ENCODE peak calls at places on chromosome 1, in four cellular contexts. K is kidney, L is choroid plexus epithelial cell, S is prostate gland. Z is an unnamed sample.

GRCh38 chr1:197692965-197693364 is 82.3 kb downstream of the DENND1B start:
- DNase-seq in K (no peak), L (peak; percentile 54), S (no peak), Z (no peak)

GRCh38 chr1:19504796-19505693 is 19.7 kb upstream of the CAPZB start:
- DNase-seq in K (no peak), L (peak; percentile 99), S (no peak), Z (no peak)

GRCh38 chr1:66253330-66253921 is 280.5 kb upstream of the SGIP1 start:
- DNase-seq in K (no peak), L (peak; percentile 89), S (peak; percentile 41), Z (no peak)

GRCh38 chr1:44523747-44524146 is 118.7 kb downstream of the RNF220 start:
- DNase-seq in K (no peak), L (no peak), S (no peak), Z (no peak)

GRCh38 chr1:153655333-153655732 is 3.2 kb upstream of the SNAPIN start:
- DNase-seq in K (no peak), L (no peak), S (no peak), Z (no peak)

GRCh38 chr1:1399870-1400575 is 888 bp upstream of the CCNL2 start:
- DNase-seq in K (no peak), L (peak; percentile 46), S (no peak), Z (no peak)

GRCh38 chr1:156859523-156860112 is 701 bp upstream of the INSRR start:
- DNase-seq in K (peak; percentile 64), L (peak; percentile 28), S (no peak), Z (no peak)

GRCh38 chr1:224051086-224051406 is 62.9 kb upstream of the FBXO28 start:
- DNase-seq in K (no peak), L (no peak), S (no peak), Z (no peak)

GRCh38 chr1:89545264-89546038 is 20.8 kb downstream of the LRRC8B start:
- DNase-seq in K (no peak), L (peak; percentile 52), S (no peak), Z (no peak)

GRCh38 chr1:219265026-219265515 is 91.4 kb downstream of the LYPLAL1 start:
- DNase-seq in K (no peak), L (no peak), S (no peak), Z (no peak)

GRCh38 chr1:916173-917075 is 7.3 kb upstream of the SAMD11 start:
- DNase-seq in K (peak; percentile 80), L (no peak), S (no peak), Z (no peak)

GRCh38 chr1:239184581-239185244 is 201.7 kb upstream of the CHRM3 start:
- DNase-seq in K (no peak), L (no peak), S (no peak), Z (no peak)

GRCh38 chr1:56450004-56450666 is 129.2 kb downstream of the PLPP3 start:
- DNase-seq in K (no peak), L (peak; percentile 62), S (no peak), Z (no peak)

GRCh38 chr1:95650631-95651030 is 416.6 kb downstream of the RWDD3 start:
- DNase-seq in K (no peak), L (no peak), S (no peak), Z (no peak)

GRCh38 chr1:218374972-218375371 is 29.8 kb downstream of the TGFB2 start:
- DNase-seq in K (no peak), L (peak; percentile 77), S (no peak), Z (no peak)

GRCh38 chr1:48048064-48048463 is 50.9 kb upstream of the TRABD2B start:
- DNase-seq in K (no peak), L (peak; percentile 64), S (no peak), Z (no peak)

GRCh38 chr1:160163612-160164011 is 12.2 kb downstream of the ATP1A4 start:
- DNase-seq in K (no peak), L (no peak), S (no peak), Z (no peak)
- TF ChIP-seq CTCF in K (no peak), L (no peak), S (no peak), Z (peak; percentile 21)

GRCh38 chr1:94043738-94044289 is 77.1 kb downstream of the ABCA4 start:
- DNase-seq in K (no peak), L (no peak), S (no peak), Z (no peak)
- H3K4me3 ChIP-seq in K (no peak overlapping the region), L (no peak overlapping the region), S (no peak overlapping the region), Z (no peak overlapping the region)

DNA sequence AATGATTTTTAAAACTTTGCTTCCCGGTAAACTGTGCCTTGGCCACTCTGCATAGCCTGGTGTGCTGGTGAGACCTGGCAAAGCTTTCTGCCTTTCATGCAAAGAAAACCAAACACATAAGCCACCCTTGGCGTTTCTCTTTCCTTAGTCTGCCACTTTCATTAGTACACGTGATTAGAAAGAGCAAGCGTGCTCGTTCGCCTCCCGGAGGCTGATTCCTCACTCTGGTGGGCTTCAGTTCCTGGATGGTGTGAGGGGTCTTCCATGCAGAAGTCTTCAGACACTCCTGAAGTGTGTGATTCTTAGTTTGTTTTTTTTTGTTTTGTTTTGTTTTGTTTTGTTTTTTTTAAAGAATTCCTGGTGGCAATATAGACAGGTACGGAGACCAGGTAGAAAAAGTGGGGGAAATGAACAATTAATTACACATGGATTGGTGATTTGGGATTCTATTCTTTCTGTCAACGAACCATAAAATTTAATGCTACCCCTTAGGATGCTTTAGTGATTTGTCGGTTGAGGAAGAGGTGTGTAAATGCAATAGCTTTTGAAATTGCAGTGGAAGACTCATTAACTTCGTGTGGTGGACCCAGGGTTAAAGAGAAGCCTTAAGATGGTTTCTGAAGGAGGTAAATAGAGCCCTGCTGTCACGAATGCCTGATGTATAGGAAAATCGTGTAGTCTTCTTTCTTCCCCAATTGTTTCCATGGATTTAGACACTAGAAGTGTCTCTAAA is 2.1 kb downstream of the GALNT2 start:
- DNase-seq in K (no peak), L (no peak), S (peak; percentile 21), Z (no peak)
- TF ChIP-seq CTCF in K (no peak), L (peak; percentile 20), S (no peak), Z (no peak)

GRCh38 chr1:24930703-24931480 is 816 bp upstream of the RUNX3 start:
- DNase-seq in K (no peak), L (no peak), S (no peak), Z (no peak)
- H3K4me3 ChIP-seq in K (no peak overlapping the region), L (no peak overlapping the region), S (peak overlapping the region; percentile 24), Z (no peak overlapping the region)

GRCh38 chr1:213247038-213247437 is 196.0 kb downstream of the RPS6KC1 start:
- DNase-seq in K (no peak), L (no peak), S (no peak), Z (no peak)
- TF ChIP-seq CTCF in K (no peak), L (no peak), S (no peak), Z (no peak)

DNA sequence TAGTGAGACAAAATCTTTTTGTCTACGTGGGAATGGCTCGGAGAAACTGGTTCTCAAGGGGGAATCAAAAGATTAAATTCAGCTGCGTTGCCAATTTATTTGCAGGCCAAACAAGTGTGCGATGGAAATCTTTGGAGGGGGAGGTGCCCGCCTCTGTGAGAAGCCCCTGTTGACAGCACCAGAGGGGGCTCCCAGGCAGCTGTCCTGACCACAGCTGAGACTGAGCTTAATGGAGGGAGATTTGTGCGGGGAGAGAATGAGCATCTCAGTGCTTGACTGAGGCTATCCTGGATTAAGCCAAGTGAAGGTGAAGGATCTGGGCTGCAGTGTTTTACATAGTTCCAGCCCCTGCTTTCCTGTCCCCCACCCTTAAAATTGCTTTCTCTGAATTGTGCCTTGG is 169.7 kb downstream of the ATG4C start:
- DNase-seq in K (no peak), L (no peak), S (no peak), Z (no peak)
- H3K4me3 ChIP-seq in K (no peak overlapping the region), L (no peak overlapping the region), S (no peak overlapping the region), Z (no peak overlapping the region)

GRCh38 chr1:58574816-58575215 is 2.2 kb downstream of the TACSTD2 start:
- DNase-seq in K (no peak), L (no peak), S (no peak), Z (no peak)

GRCh38 chr1:58577676-58578073 is 623 bp upstream of the TACSTD2 start:
- DNase-seq in K (no peak), L (no peak), S (no peak), Z (no peak)

GRCh38 chr1:58573705-58574591 is 3.1 kb downstream of the TACSTD2 start:
- DNase-seq in K (no peak), L (no peak), S (no peak), Z (no peak)

GRCh38 chr1:58575831-58576726 is 973 bp downstream of the TACSTD2 start:
- DNase-seq in K (peak; percentile 78), L (no peak), S (peak; percentile 61), Z (peak; percentile 33)

GRCh38 chr1:58576727-58577675 is at the start of gene TACSTD2:
- DNase-seq in K (peak; percentile 97), L (no peak), S (peak; percentile 96), Z (peak; percentile 51)
- TF ChIP-seq CTCF in K (no peak), L (no peak), S (no peak), Z (no peak)

Z was measured in right lobe of liver.